ENCODE peak calls at places on chromosome 12, in four cellular contexts. Z is AG09309, P is heart right ventricle, S is adipocyte. J is an unnamed sample.

GRCh38 chr12:2783936-2784600 is 10.7 kb upstream of the FKBP4 start:
- DNase-seq in P (peak), S (peak), Z (no peak), J (no peak)

GRCh38 chr12:107296681-107297086 is 203.3 kb upstream of the CRY1 start:
- DNase-seq in S (no peak), Z (no peak), P (no peak), J (no peak)

GRCh38 chr12:15428632-15429031 is 106.3 kb downstream of the PTPRO start:
- DNase-seq in P (no peak), S (no peak), Z (no peak), J (no peak)

GRCh38 chr12:104620761-104621531 is 164.2 kb downstream of the CHST11 start:
- DNase-seq in S (no peak), P (no peak), Z (no peak), J (no peak)

GRCh38 chr12:100959481-100959880 is 164.9 kb downstream of the ANO4 start:
- DNase-seq in P (no peak), S (peak), Z (peak), J (no peak)

GRCh38 chr12:12564911-12565310 is 2.2 kb upstream of the DUSP16 start:
- DNase-seq in P (no peak), Z (no peak), S (no peak), J (no peak)

GRCh38 chr12:43004908-43005307 is 415.4 kb upstream of the PRICKLE1 start:
- DNase-seq in Z (no peak), S (no peak), P (no peak), J (no peak)

GRCh38 chr12:120961604-120962486 is 16.5 kb upstream of the HNF1A start:
- DNase-seq in Z (no peak), S (no peak), P (peak), J (no peak)

GRCh38 chr12:127162902-127163301 is 1104.1 kb upstream of the TMEM132C start:
- DNase-seq in Z (no peak), P (no peak), S (peak), J (no peak)

GRCh38 chr12:121925361-121925725 is 7.0 kb downstream of the CFAP251 start:
- DNase-seq in S (peak), Z (peak), P (no peak), J (no peak)

GRCh38 chr12:1529228-1529861 is 65.0 kb downstream of the FBXL14 start:
- DNase-seq in Z (no peak), S (no peak), P (no peak), J (no peak)

DNA sequence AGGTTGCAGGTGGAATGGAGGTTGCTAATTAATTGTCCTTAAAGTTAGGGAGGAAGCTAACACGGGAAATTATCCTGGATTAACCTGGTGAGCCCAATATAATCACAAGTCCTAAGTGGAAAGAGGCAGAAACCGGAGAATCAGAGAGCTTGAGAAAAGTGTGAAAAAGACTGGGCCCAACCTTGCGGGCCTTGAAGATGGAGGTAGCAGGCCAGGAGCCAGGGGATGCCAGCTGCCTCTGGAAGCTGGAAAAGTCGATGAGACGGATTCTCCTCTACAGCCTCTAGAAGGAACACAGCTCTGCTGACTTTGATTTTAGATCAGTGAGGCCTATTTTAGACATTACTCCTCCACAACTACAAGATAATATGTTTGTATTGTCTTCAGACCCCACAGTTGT is 2.1 kb downstream of the SDR9C7 start:
- DNase-seq in Z (no peak), S (no peak), P (no peak), J (no peak)
- H3K4me3 ChIP-seq in Z (no peak), S (no peak), P (no peak), J (no peak)

DNA sequence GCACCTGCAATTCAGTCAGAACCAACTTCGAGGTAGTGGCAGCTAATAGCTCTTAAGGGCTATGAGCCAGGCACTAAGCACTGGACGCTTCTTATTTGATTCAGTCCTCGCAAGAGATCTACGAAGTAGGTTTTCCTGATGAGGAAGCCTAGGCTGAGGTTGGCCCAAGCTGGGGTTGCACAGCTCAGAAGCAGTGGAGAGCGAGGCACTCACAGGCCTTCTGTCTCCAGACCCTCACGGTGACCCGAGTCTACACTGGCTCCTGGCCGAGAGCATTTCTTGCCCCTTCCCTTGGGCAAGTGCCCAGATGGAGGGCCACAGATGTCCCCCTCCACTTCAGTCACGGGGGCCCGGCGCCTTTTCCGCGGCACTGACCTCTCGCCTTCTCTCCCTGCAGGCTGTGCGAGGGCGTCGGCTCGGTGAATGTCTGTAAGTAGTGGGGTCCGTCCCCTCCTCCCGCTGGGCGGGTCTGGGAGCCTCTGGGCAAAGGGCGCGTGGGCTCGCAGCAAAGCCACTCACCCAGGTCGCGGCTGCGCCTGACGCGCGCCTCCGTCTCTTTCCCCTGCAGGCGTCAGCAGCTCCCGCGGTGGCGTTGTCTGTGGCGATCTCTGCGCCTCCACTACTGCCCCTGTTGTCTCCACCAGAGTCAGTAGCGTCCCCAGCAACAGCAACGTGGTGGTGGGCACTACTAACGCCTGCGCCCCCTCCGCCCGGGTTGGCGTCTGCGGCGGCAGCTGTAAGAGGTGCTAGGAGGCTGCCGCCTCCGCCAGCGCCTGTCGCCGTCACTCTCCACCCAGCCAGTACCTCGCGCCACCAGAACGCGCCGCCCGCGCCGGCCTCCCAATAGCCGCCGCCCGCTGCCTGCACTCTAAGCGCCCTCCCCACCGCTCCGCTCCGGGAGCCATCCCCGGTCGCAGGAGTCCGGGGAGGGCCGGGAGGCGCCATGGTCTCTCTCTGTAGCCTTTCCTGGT is 13.1 kb downstream of the KRT83 start:
- DNase-seq in P (peak), Z (no peak), S (peak), J (no peak)
- H3K4me3 ChIP-seq in P (peak), Z (peak), S (peak), J (peak)

GRCh38 chr12:29782821-29783772 is 645 bp downstream of the TMTC1 start:
- DNase-seq in P (peak), S (peak), Z (no peak), J (peak)

GRCh38 chr12:29781176-29781575 is 2.6 kb downstream of the TMTC1 start:
- DNase-seq in Z (no peak), S (no peak), P (no peak), J (no peak)

GRCh38 chr12:29783773-29784666 is at the start of gene TMTC1:
- DNase-seq in S (peak), Z (no peak), P (peak), J (peak)

GRCh38 chr12:29781705-29782266 is 2.0 kb downstream of the TMTC1 start:
- DNase-seq in P (no peak), S (no peak), Z (no peak), J (no peak)

DNA sequence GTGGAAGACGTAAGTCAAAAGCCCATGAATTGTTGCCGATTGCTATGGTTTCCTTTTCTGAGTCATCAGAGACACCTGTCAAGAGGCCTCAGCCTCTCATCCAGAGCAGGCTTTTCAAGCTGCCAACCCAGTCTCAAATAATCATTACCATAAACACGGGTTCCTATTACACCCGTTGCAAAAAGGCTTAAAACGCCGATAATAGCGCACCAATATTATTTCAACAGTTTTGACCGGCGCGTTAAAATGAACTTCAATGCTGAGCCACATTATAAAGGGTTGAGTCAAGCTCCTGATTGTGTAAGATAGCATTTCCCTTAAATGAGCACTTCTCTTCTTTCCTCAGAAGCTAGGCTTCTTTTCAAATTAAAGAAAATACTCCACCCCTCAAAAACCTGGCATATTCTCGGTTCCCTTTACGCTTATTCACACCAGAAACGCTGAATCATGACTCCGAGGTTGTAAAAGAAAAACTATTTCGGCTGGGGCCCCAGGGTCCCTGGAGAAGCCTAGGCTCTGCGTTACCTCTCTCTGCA is 1.4 kb downstream of the TMTC1 start:
- DNase-seq in Z (peak), P (peak), S (peak), J (peak)
- H3K4me3 ChIP-seq in Z (peak), P (peak), S (peak), J (peak)

GRCh38 chr12:91999823-92000222 is 145.8 kb downstream of the BTG1 start:
- DNase-seq in Z (no peak), P (no peak), S (no peak), J (no peak)

GRCh38 chr12:92000587-92000986 is 145.1 kb downstream of the BTG1 start:
- DNase-seq in P (no peak), S (no peak), Z (no peak), J (no peak)

GRCh38 chr12:92002673-92003382 is 142.8 kb downstream of the BTG1 start:
- DNase-seq in P (no peak), Z (no peak), S (peak), J (no peak)

GRCh38 chr12:92003701-92004100 is 141.9 kb downstream of the BTG1 start:
- DNase-seq in Z (no peak), S (no peak), P (no peak), J (no peak)

DNA sequence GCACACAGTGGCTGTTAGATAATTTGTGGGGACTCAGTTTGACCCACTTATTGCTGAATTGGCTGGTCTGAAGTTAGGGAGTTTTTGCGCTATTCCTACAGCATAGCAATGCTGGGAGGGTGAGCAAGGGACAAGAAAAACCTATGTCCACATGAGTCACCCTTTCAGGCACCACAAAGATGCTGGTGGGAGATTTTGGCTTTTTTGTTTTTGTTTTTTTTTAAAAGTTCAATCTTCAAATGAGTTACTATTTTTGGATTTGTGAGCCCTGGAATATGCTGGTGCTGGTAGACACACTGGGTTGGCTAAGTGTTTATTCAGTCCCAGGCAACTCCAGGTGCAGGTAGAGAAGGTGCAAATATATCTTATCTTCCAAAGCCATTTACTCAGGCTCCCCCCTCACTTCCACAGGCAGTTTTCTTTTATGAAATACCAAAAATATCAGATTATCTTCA is 143.4 kb downstream of the BTG1 start:
- DNase-seq in S (no peak), P (no peak), Z (no peak), J (no peak)
- H3K4me3 ChIP-seq in S (no peak), P (no peak), Z (no peak), J (no peak)

J was measured in right atrium auricular region.